ENCODE peak calls at places on chromosomes 16 and 17, in seven cellular contexts. O, Z, Q, I, L, V and D are unnamed samples.

GRCh38 chr17:41665566-41666335 is 22.9 kb upstream of the EIF1 start:
- DNase-seq in O (no peak), I (peak; percentile 91), Z (peak; percentile 96), L (peak; percentile 67), V (peak; percentile 68), Q (peak; percentile 66), D (peak; percentile 96)

GRCh38 chr16:74700206-74701040 is at the start of gene MLKL:
- DNase-seq in L (peak; percentile 11), V (peak; percentile 62), Z (peak; percentile 66), O (no peak), Q (peak; percentile 31), I (peak; percentile 42), D (peak; percentile 64)

GRCh38 chr16:67897231-67897630 is 4.2 kb downstream of the PSKH1 start:
- DNase-seq in Q (no peak), V (no peak), O (no peak), Z (no peak), L (no peak), I (no peak), D (no peak)

GRCh38 chr17:35423761-35424160 is 8.5 kb downstream of the SLFN12 start:
- DNase-seq in O (no peak), L (no peak), Z (no peak), I (no peak), V (no peak), Q (no peak), D (no peak)

GRCh38 chr16:85168732-85169256 is 56.5 kb upstream of the CIBAR2 start:
- DNase-seq in Z (peak; percentile 92), V (no peak), I (peak; percentile 90), Q (no peak), O (no peak), L (no peak), D (peak; percentile 59)

GRCh38 chr16:68644715-68645493 is at the start of gene CDH3:
- DNase-seq in Z (peak; percentile 64), V (no peak), Q (peak; percentile 67), O (peak; percentile 82), I (no peak), L (no peak), D (peak; percentile 81)

GRCh38 chr17:60165976-60166375 is 16.2 kb downstream of the CA4 start:
- DNase-seq in Q (no peak), O (no peak), Z (no peak), V (no peak), I (no peak), L (no peak), D (no peak)

GRCh38 chr16:228151-228855 is 946 bp downstream of the LUC7L start:
- DNase-seq in I (peak; percentile 45), V (peak; percentile 10), Q (no peak), L (no peak), O (no peak), Z (no peak), D (no peak)

GRCh38 chr16:51497541-51498211 is 346.6 kb upstream of the SALL1 start:
- DNase-seq in Q (no peak), L (no peak), V (no peak), Z (no peak), I (no peak), O (no peak), D (no peak)

GRCh38 chr17:58323420-58324408 is 4.9 kb downstream of the TSPOAP1 start:
- DNase-seq in L (no peak), Z (no peak), O (no peak), I (no peak), V (no peak), Q (no peak), D (no peak)

GRCh38 chr16:50160495-50161164 is 7.5 kb downstream of the TENT4B start:
- DNase-seq in V (no peak), Q (no peak), Z (no peak), L (no peak), I (peak; percentile 38), O (no peak), D (no peak)

GRCh38 chr17:81665205-81666091 is 957 bp downstream of the OXLD1 start:
- DNase-seq in L (no peak), Z (peak; percentile 79), V (peak; percentile 47), Q (no peak), O (no peak), I (peak; percentile 68), D (peak; percentile 23)

GRCh38 chr16:50326835-50327465 is 41.8 kb downstream of the BRD7 start:
- DNase-seq in L (peak; percentile 25), Q (peak; percentile 31), O (no peak), I (peak; percentile 72), V (no peak), Z (no peak), D (no peak)

GRCh38 chr17:44768505-44769142 is 9.8 kb downstream of the ADAM11 start:
- DNase-seq in Q (no peak), V (no peak), I (no peak), Z (no peak), L (no peak), O (no peak), D (no peak)

GRCh38 chr17:44766409-44767038 is 7.7 kb downstream of the ADAM11 start:
- DNase-seq in Z (no peak), L (no peak), O (no peak), V (no peak), Q (no peak), I (no peak), D (no peak)

GRCh38 chr17:44763170-44763569 is 4.4 kb downstream of the ADAM11 start:
- DNase-seq in L (no peak), Q (no peak), O (no peak), V (no peak), I (no peak), Z (no peak), D (no peak)

GRCh38 chr17:44767493-44767892 is 8.7 kb downstream of the ADAM11 start:
- DNase-seq in L (no peak), V (no peak), Z (no peak), I (no peak), O (no peak), Q (no peak), D (no peak)

DNA sequence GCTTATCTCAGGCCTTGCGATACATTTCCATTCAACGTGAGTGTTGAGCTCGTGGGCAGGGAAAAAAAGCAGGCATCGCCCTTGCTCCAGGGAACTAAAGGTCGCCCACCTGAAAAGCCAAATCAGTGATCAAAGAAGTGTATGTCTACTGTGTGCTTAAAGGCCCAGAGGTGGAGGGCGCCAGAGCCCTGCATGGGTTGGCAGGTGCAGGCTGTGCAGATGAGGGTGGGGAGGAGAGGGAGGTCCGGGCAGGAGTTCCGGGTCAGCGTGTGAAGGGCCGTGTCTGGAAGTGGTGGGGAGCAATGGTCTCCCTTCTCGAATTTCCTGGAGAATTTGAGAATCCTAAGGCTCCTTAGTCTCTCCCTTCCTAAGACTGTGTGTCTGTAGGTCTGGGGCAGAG is 7.2 kb downstream of the ADAM11 start:
- DNase-seq in Z (no peak), V (no peak), I (no peak), O (no peak), L (no peak), Q (no peak), D (no peak)
- TF ChIP-seq JUND in Z (no peak), V (no peak), I (no peak), O (no peak), L (no peak), Q (no peak), D (no peak)

GRCh38 chr17:19551708-19552148 is 18.1 kb downstream of the SLC47A1 start:
- DNase-seq in V (peak; percentile 85), O (no peak), Z (no peak), Q (no peak), I (no peak), L (no peak), D (no peak)

GRCh38 chr17:19553036-19553435 is 19.4 kb downstream of the SLC47A1 start:
- DNase-seq in O (no peak), Z (no peak), V (no peak), Q (no peak), L (no peak), I (no peak), D (no peak)

GRCh38 chr17:19554393-19554792 is 20.7 kb downstream of the SLC47A1 start:
- DNase-seq in V (peak; percentile 34), Z (no peak), L (no peak), I (no peak), O (no peak), Q (no peak), D (no peak)

GRCh38 chr17:19549746-19550623 is 16.3 kb downstream of the SLC47A1 start:
- DNase-seq in Z (no peak), L (no peak), Q (no peak), V (peak; percentile 91), I (no peak), O (no peak), D (no peak)

DNA sequence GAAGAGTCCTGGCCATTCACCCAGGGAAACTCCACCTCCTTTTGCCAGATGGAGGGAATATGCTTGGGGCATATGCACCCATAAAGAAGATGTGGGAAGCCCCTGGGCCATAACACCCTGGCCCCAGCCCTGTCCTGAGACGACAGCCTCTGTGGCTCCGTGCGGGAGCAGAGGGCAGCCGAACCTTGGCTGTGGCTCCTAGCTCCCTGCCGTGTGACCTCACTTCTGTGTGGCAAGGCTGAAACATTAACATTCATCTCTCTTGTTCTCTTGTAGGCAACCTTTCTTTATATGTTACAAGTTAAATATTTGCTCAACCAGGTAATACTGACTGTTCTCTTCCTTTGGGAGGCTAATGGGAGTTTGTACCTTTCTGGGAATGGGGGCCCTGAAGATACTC is 17.5 kb downstream of the SLC47A1 start:
- DNase-seq in Z (no peak), L (no peak), Q (no peak), V (peak; percentile 75), I (no peak), O (no peak), D (no peak)
- TF ChIP-seq JUND in Z (no peak), L (no peak), Q (no peak), V (peak; percentile 13), I (no peak), O (no peak), D (no peak)

GRCh38 chr17:38864636-38865398 is 5.0 kb upstream of the LASP1 start:
- DNase-seq in O (no peak), Z (no peak), Q (no peak), L (no peak), I (peak; percentile 71), V (peak; percentile 66), D (peak; percentile 63)

GRCh38 chr17:38867179-38867994 is 2.5 kb upstream of the LASP1 start:
- DNase-seq in I (peak; percentile 87), V (peak; percentile 77), Z (no peak), Q (no peak), L (peak; percentile 73), O (peak; percentile 54), D (no peak)

GRCh38 chr17:38861399-38861843 is 7.9 kb upstream of the RPL23 start:
- DNase-seq in V (peak; percentile 67), L (no peak), Q (no peak), Z (no peak), I (peak; percentile 75), O (no peak), D (no peak)
- TF ChIP-seq JUND in V (no peak), L (no peak), Q (no peak), Z (no peak), I (no peak), O (no peak), D (no peak)

DNA sequence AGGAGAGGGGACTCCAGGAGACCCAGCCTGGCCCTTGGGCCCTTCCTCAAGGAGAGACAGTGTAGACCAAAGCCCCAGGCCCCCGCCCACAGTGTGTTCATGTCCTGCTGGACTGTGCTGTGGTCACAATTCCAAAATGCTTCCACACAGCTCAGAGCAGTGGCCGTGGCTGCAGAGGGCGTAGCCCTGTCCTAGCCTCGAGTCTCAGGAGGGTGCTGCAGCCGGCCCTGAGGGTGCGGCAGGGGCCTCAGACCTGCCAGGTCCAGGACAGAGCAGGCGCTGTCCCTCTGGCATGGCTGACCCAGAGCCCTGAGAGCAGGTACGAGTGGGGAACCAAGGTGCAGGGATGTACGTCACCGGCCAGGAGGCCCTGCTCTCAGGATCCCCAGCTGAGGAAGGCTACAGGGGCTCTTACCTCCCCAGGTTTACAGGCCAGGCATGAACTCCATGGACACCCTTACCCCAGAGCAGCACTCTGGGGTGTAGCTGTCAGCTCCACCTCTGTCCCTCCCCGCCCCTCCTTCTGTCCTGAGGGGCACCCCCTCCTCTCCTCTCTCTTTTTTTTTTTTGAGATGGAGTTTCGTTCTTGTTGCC is 7.3 kb downstream of the DBNDD1 start:
- DNase-seq in I (no peak), Q (no peak), V (no peak), L (no peak), O (no peak), Z (no peak), D (no peak)
- TF ChIP-seq JUND in I (no peak), Q (no peak), V (no peak), L (no peak), O (no peak), Z (no peak), D (no peak)